ENCODE peak calls at places on chromosome 20, in six cellular contexts. One of them, this sample, is unnamed.
A peak's percentile ranks its signal among the peaks of the same experiment; 100 is the strongest.

GRCh38 chr20:35145141-35145564 is 2.0 kb downstream of the EDEM2 start:
- DNase-seq in A549: peak; percentile 70
- DNase-seq in ovary: no peak
- DNase-seq in sigmoid colon: no peak
- DNase-seq in K562: peak; percentile 79
- DNase-seq in HepG2: peak; percentile 77
- DNase-seq in this sample: no peak

GRCh38 chr20:51163996-51164600 is 141.2 kb upstream of the KCNG1 start:
- DNase-seq in sigmoid colon: no peak
- DNase-seq in A549: no peak
- DNase-seq in ovary: no peak
- DNase-seq in K562: no peak
- DNase-seq in HepG2: no peak
- DNase-seq in this sample: no peak

GRCh38 chr20:23446505-23446904 is 6.2 kb downstream of the CST11 start:
- DNase-seq in sigmoid colon: no peak
- DNase-seq in ovary: peak; percentile 56
- DNase-seq in HepG2: peak; percentile 82
- DNase-seq in A549: peak; percentile 62
- DNase-seq in K562: peak; percentile 62
- DNase-seq in this sample: peak; percentile 66

GRCh38 chr20:43534791-43535350 is 24.0 kb upstream of the SGK2 start:
- DNase-seq in A549: no peak
- DNase-seq in HepG2: no peak
- DNase-seq in sigmoid colon: no peak
- DNase-seq in K562: no peak
- DNase-seq in ovary: no peak
- DNase-seq in this sample: no peak

GRCh38 chr20:20488388-20488787 is 120.5 kb downstream of the INSM1 start:
- DNase-seq in A549: no peak
- DNase-seq in sigmoid colon: no peak
- DNase-seq in HepG2: no peak
- DNase-seq in ovary: no peak
- DNase-seq in K562: no peak
- DNase-seq in this sample: no peak

GRCh38 chr20:61499859-61500258 is 247.8 kb downstream of the CDH4 start:
- DNase-seq in HepG2: no peak
- DNase-seq in ovary: no peak
- DNase-seq in A549: peak; percentile 27
- DNase-seq in sigmoid colon: no peak
- DNase-seq in K562: no peak
- DNase-seq in this sample: no peak

GRCh38 chr20:4160761-4161305 is 145.5 kb upstream of the RNF24 start:
- DNase-seq in sigmoid colon: peak; percentile 82
- DNase-seq in K562: no peak
- DNase-seq in A549: no peak
- DNase-seq in ovary: peak; percentile 53
- DNase-seq in HepG2: peak; percentile 37
- DNase-seq in this sample: peak; percentile 32

GRCh38 chr20:17969884-17970409 is 1.1 kb downstream of the MGME1 start:
- DNase-seq in A549: no peak
- DNase-seq in HepG2: peak; percentile 71
- DNase-seq in K562: peak; percentile 57
- DNase-seq in ovary: no peak
- DNase-seq in sigmoid colon: no peak
- DNase-seq in this sample: peak; percentile 36

GRCh38 chr20:23884136-23884770 is 4.7 kb upstream of the CST5 start:
- DNase-seq in A549: no peak
- DNase-seq in ovary: no peak
- DNase-seq in sigmoid colon: no peak
- DNase-seq in K562: no peak
- DNase-seq in HepG2: no peak
- DNase-seq in this sample: no peak

GRCh38 chr20:58818585-58819285 is 32.0 kb downstream of the GNAS-AS1 start:
- DNase-seq in K562: no peak
- DNase-seq in A549: no peak
- DNase-seq in HepG2: no peak
- DNase-seq in sigmoid colon: no peak
- DNase-seq in ovary: no peak
- DNase-seq in this sample: no peak

GRCh38 chr20:2693286-2693995 is 861 bp downstream of the EBF4 start:
- DNase-seq in sigmoid colon: peak; percentile 77
- DNase-seq in K562: peak; percentile 14
- DNase-seq in A549: peak; percentile 35
- DNase-seq in ovary: peak; percentile 75
- DNase-seq in HepG2: no peak
- DNase-seq in this sample: peak; percentile 36

GRCh38 chr20:59055302-59055701 is 12.7 kb upstream of the PRELID3B start:
- DNase-seq in ovary: no peak
- DNase-seq in A549: peak; percentile 30
- DNase-seq in K562: no peak
- DNase-seq in sigmoid colon: no peak
- DNase-seq in HepG2: no peak
- DNase-seq in this sample: no peak

GRCh38 chr20:10434832-10435812 is at the start of gene SLX4IP:
- DNase-seq in A549: peak; percentile 99
- DNase-seq in K562: peak; percentile 92
- DNase-seq in HepG2: peak; percentile 99
- DNase-seq in ovary: peak; percentile 90
- DNase-seq in sigmoid colon: peak; percentile 96
- DNase-seq in this sample: peak; percentile 94
- TF ChIP-seq EP300 in A549: no peak
- TF ChIP-seq EP300 in K562: peak; percentile 4
- TF ChIP-seq EP300 in HepG2: peak; percentile 37
- TF ChIP-seq EP300 in ovary: no peak
- TF ChIP-seq EP300 in sigmoid colon: no peak
- TF ChIP-seq EP300 in this sample: no peak

GRCh38 chr20:25064561-25064960 is 6.6 kb upstream of the ACSS1 start:
- DNase-seq in HepG2: no peak
- DNase-seq in K562: no peak
- DNase-seq in ovary: no peak
- DNase-seq in A549: no peak
- DNase-seq in sigmoid colon: peak; percentile 50
- DNase-seq in this sample: peak; percentile 5

GRCh38 chr20:25061821-25062530 is 4.0 kb upstream of the ACSS1 start:
- DNase-seq in K562: no peak
- DNase-seq in sigmoid colon: peak; percentile 42
- DNase-seq in HepG2: no peak
- DNase-seq in A549: no peak
- DNase-seq in ovary: no peak
- DNase-seq in this sample: peak; percentile 4

GRCh38 chr20:25062841-25063240 is 4.9 kb upstream of the ACSS1 start:
- DNase-seq in HepG2: no peak
- DNase-seq in A549: no peak
- DNase-seq in K562: no peak
- DNase-seq in ovary: no peak
- DNase-seq in sigmoid colon: no peak
- DNase-seq in this sample: no peak

GRCh38 chr20:25063981-25064380 is 6.0 kb upstream of the ACSS1 start:
- DNase-seq in K562: no peak
- DNase-seq in HepG2: no peak
- DNase-seq in sigmoid colon: peak; percentile 37
- DNase-seq in ovary: no peak
- DNase-seq in A549: no peak
- DNase-seq in this sample: peak; percentile 3

DNA sequence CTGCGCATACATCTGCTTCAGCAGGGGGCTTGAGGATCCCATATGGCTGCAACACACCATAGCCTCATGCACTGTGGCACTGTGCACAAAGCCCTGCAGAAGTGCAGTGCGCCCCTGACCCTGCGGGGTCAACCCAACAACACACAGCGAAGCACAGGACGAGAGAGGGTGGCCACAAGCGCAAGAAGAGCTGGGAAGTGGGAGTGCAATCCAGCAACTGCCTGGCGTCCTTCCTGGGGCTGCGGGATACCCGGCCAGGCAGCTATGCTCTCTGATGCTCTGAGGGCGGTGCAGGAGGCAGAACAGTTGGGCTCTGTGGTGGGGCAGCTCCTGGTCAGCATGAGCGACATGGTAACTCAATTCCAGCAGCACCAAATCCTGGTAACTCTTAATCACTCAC is 5.6 kb upstream of the ACSS1 start:
- DNase-seq in ovary: no peak
- DNase-seq in A549: no peak
- DNase-seq in HepG2: no peak
- DNase-seq in K562: no peak
- DNase-seq in sigmoid colon: peak; percentile 48
- DNase-seq in this sample: peak; percentile 5
- TF ChIP-seq EP300 in ovary: no peak
- TF ChIP-seq EP300 in A549: no peak
- TF ChIP-seq EP300 in HepG2: no peak
- TF ChIP-seq EP300 in K562: no peak
- TF ChIP-seq EP300 in sigmoid colon: no peak
- TF ChIP-seq EP300 in this sample: no peak

GRCh38 chr20:41176711-41177552 is 39.6 kb downstream of the PLCG1 start:
- DNase-seq in sigmoid colon: no peak
- DNase-seq in K562: no peak
- DNase-seq in A549: no peak
- DNase-seq in HepG2: no peak
- DNase-seq in ovary: no peak
- DNase-seq in this sample: no peak

GRCh38 chr20:41175727-41176330 is 38.5 kb downstream of the PLCG1 start:
- DNase-seq in A549: no peak
- DNase-seq in ovary: no peak
- DNase-seq in HepG2: no peak
- DNase-seq in sigmoid colon: no peak
- DNase-seq in K562: no peak
- DNase-seq in this sample: no peak

GRCh38 chr20:41178495-41178894 is 41.2 kb downstream of the PLCG1 start:
- DNase-seq in HepG2: no peak
- DNase-seq in ovary: no peak
- DNase-seq in A549: no peak
- DNase-seq in K562: no peak
- DNase-seq in sigmoid colon: no peak
- DNase-seq in this sample: no peak

GRCh38 chr20:41178904-41179432 is 41.6 kb downstream of the PLCG1 start:
- DNase-seq in HepG2: no peak
- DNase-seq in A549: no peak
- DNase-seq in sigmoid colon: no peak
- DNase-seq in K562: no peak
- DNase-seq in ovary: no peak
- DNase-seq in this sample: peak; percentile 8

GRCh38 chr20:41177636-41178035 is 40.3 kb downstream of the PLCG1 start:
- DNase-seq in ovary: no peak
- DNase-seq in K562: no peak
- DNase-seq in A549: peak; percentile 44
- DNase-seq in sigmoid colon: no peak
- DNase-seq in HepG2: no peak
- DNase-seq in this sample: peak; percentile 20
- TF ChIP-seq EP300 in ovary: no peak
- TF ChIP-seq EP300 in K562: no peak
- TF ChIP-seq EP300 in A549: no peak
- TF ChIP-seq EP300 in sigmoid colon: no peak
- TF ChIP-seq EP300 in HepG2: no peak
- TF ChIP-seq EP300 in this sample: no peak

GRCh38 chr20:12698817-12699216 is 310.0 kb upstream of the SPTLC3 start:
- DNase-seq in K562: no peak
- DNase-seq in ovary: no peak
- DNase-seq in sigmoid colon: no peak
- DNase-seq in A549: no peak
- DNase-seq in HepG2: no peak
- DNase-seq in this sample: no peak
- TF ChIP-seq EP300 in K562: no peak
- TF ChIP-seq EP300 in ovary: no peak
- TF ChIP-seq EP300 in sigmoid colon: no peak
- TF ChIP-seq EP300 in A549: no peak
- TF ChIP-seq EP300 in HepG2: no peak
- TF ChIP-seq EP300 in this sample: no peak

DNA sequence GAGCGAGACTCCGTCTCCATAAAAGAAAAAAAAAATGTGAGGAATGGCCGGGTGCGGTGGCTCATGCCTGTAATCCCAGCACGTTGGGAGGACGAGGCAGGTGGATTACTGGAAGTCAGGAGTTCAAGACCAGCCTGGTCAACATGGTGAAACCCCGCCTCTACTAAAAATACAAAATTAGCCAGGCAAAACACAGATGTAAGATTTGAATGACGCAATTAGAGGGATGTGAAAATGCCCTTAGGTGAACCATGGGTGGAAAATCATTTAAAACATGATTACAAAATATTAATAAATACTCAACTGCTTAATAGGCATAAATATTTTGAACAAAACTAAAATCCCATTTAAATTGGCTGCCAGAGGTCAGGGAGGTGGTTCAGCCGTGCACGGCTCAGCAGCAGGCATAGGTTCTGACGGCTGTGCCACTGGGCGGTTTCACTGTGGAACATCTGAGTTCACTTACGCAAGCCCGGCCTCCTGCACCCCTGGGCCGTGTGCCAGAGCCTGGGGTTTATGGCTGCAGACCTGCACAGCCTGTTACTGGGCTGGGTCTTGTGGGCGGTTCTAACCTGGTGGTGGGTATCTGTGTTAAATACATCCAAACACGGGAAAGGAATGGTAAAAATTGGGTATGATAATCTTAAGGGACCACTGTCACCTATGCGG is 21.1 kb downstream of the COL9A3 start:
- DNase-seq in A549: no peak
- DNase-seq in sigmoid colon: peak; percentile 69
- DNase-seq in K562: no peak
- DNase-seq in HepG2: peak; percentile 68
- DNase-seq in ovary: no peak
- DNase-seq in this sample: peak; percentile 95
- TF ChIP-seq EP300 in A549: no peak
- TF ChIP-seq EP300 in sigmoid colon: no peak
- TF ChIP-seq EP300 in K562: no peak
- TF ChIP-seq EP300 in HepG2: no peak
- TF ChIP-seq EP300 in ovary: no peak
- TF ChIP-seq EP300 in this sample: no peak

This sample was measured in transverse colon.